ENCODE peak calls at places on chromosomes 7 and 10, in nine cellular contexts. C is K562, W is GM23338, O is HL-60, E is Panc1, M is A549, P is HepG2, V is HCT116, J is GM12878. N is an unnamed sample.

GRCh38 chr10:102450124-102450373 is 1.3 kb downstream of the C10orf95 start:
- DNase-seq in C (no peak), W (no peak), O (no peak), E (no peak), M (no peak), P (no peak), V (no peak), J (no peak), N (no peak)

GRCh38 chr10:114087655-114088054 is 44.0 kb downstream of the ADRB1 start:
- DNase-seq in C (no peak), W (no peak), O (no peak), E (no peak), M (no peak), P (no peak), V (no peak), J (no peak), N (no peak)

GRCh38 chr7:100080895-100081534 is 508 bp downstream of the ZNF3 start:
- DNase-seq in C (peak), W (peak), O (no peak), E (no peak), M (no peak), P (peak), V (no peak), J (no peak), N (peak)

GRCh38 chr7:31022726-31023125 is 29.4 kb upstream of the ADCYAP1R1 start:
- DNase-seq in C (no peak), W (peak), O (no peak), E (no peak), M (no peak), P (no peak), V (no peak), J (no peak), N (no peak)

GRCh38 chr10:86335831-86336230 is 30.8 kb downstream of the GRID1 start:
- DNase-seq in C (no peak), W (no peak), O (no peak), E (no peak), M (no peak), P (no peak), V (no peak), J (no peak), N (no peak)

GRCh38 chr7:92754756-92755581 is 81.4 kb downstream of the CDK6 start:
- DNase-seq in C (peak), W (no peak), O (peak), E (no peak), M (no peak), P (no peak), V (no peak), J (no peak), N (peak)

GRCh38 chr10:17021661-17022060 is 108.0 kb downstream of the CUBN start:
- DNase-seq in C (no peak), W (peak), O (no peak), E (no peak), M (no peak), P (no peak), V (no peak), J (no peak), N (no peak)

GRCh38 chr7:12643644-12644043 is 43.8 kb upstream of the ARL4A start:
- DNase-seq in C (no peak), W (no peak), O (peak), E (no peak), M (no peak), P (no peak), V (no peak), J (no peak), N (no peak)

GRCh38 chr7:107251963-107252362 is 83.2 kb downstream of the HBP1 start:
- DNase-seq in C (no peak), W (no peak), O (no peak), E (no peak), M (no peak), P (peak), V (no peak), J (no peak), N (no peak)

GRCh38 chr7:151721694-151722093 is 155.2 kb downstream of the PRKAG2 start:
- DNase-seq in C (peak), W (no peak), O (no peak), E (no peak), M (no peak), P (no peak), V (no peak), J (no peak), N (peak)

GRCh38 chr10:84820596-84820995 is 492.2 kb downstream of the CCSER2 start:
- DNase-seq in C (no peak), W (no peak), O (no peak), E (no peak), M (no peak), P (no peak), V (no peak), J (no peak), N (no peak)

GRCh38 chr10:90675621-90676020 is 182.2 kb downstream of the HTR7 start:
- DNase-seq in C (no peak), W (no peak), O (no peak), E (no peak), M (no peak), P (no peak), V (no peak), J (no peak), N (no peak)

GRCh38 chr10:1116051-1116450 is 59.9 kb downstream of the WDR37 start:
- DNase-seq in C (no peak), W (no peak), O (no peak), E (no peak), M (no peak), P (no peak), V (no peak), J (no peak), N (no peak)

GRCh38 chr10:18607503-18607902 is 43.9 kb downstream of the NSUN6 start:
- DNase-seq in C (peak), W (no peak), O (no peak), E (no peak), M (peak), P (peak), V (peak), J (no peak), N (peak)

GRCh38 chr7:82362129-82362528 is 81.4 kb downstream of the CACNA2D1 start:
- DNase-seq in C (no peak), W (peak), O (no peak), E (no peak), M (no peak), P (no peak), V (no peak), J (no peak), N (no peak)

GRCh38 chr7:96953676-96954513 is 51.5 kb upstream of the DLX6 start:
- DNase-seq in C (no peak), W (no peak), O (no peak), E (no peak), M (no peak), P (no peak), V (no peak), J (no peak), N (no peak)

GRCh38 chr7:116665447-116665996 is 6.5 kb upstream of the MET start:
- DNase-seq in C (no peak), W (no peak), O (no peak), E (no peak), M (no peak), P (no peak), V (no peak), J (no peak), N (no peak)

GRCh38 chr7:59079-59825 is 133.1 kb upstream of the FAM20C start:
- DNase-seq in C (no peak), W (peak), O (no peak), E (no peak), M (no peak), P (no peak), V (no peak), J (no peak), N (no peak)

GRCh38 chr7:95820778-95821177 is 48.4 kb downstream of the DYNC1I1 start:
- DNase-seq in C (no peak), W (no peak), O (no peak), E (no peak), M (no peak), P (no peak), V (no peak), J (no peak), N (no peak)

GRCh38 chr7:92177362-92177761 is 1.6 kb downstream of the LRRD1 start:
- DNase-seq in C (no peak), W (no peak), O (no peak), E (no peak), M (no peak), P (no peak), V (no peak), J (no peak), N (no peak)

GRCh38 chr7:71300603-71301002 is 168.7 kb downstream of the GALNT17 start:
- DNase-seq in C (no peak), W (no peak), O (no peak), E (no peak), M (no peak), P (peak), V (no peak), J (no peak), N (no peak)

GRCh38 chr7:49433794-49434193 is 339.6 kb upstream of the VWC2 start:
- DNase-seq in C (no peak), W (no peak), O (no peak), E (no peak), M (no peak), P (no peak), V (no peak), J (no peak), N (no peak)

GRCh38 chr7:93028610-93029009 is 89.2 kb downstream of the SAMD9 start:
- DNase-seq in C (no peak), W (no peak), O (no peak), E (no peak), M (no peak), P (no peak), V (no peak), J (no peak), N (no peak)

GRCh38 chr10:110455440-110455839 is 42.3 kb upstream of the DUSP5 start:
- DNase-seq in C (no peak), W (no peak), O (no peak), E (no peak), M (no peak), P (no peak), V (no peak), J (no peak), N (no peak)

GRCh38 chr7:122255454-122255853 is 49.1 kb downstream of the FEZF1 start:
- DNase-seq in C (no peak), W (peak), O (no peak), E (no peak), M (no peak), P (no peak), V (no peak), J (no peak), N (no peak)

GRCh38 chr10:48444861-48445841 is 138.7 kb downstream of the MAPK8 start:
- DNase-seq in C (peak), W (peak), O (no peak), E (no peak), M (no peak), P (peak), V (no peak), J (no peak), N (peak)

GRCh38 chr10:90969947-90970673 is 49.2 kb upstream of the ANKRD1 start:
- DNase-seq in C (no peak), W (no peak), O (no peak), E (no peak), M (no peak), P (peak), V (no peak), J (no peak), N (no peak)

GRCh38 chr7:46932656-46933424 is 649.1 kb downstream of the TNS3 start:
- DNase-seq in C (no peak), W (peak), O (no peak), E (peak), M (no peak), P (no peak), V (no peak), J (no peak), N (peak)

GRCh38 chr10:4699950-4700730 is 125.9 kb upstream of the AKR1E2 start:
- DNase-seq in C (no peak), W (no peak), O (no peak), E (no peak), M (no peak), P (no peak), V (no peak), J (no peak), N (no peak)

GRCh38 chr10:49606981-49607535 is 3.1 kb upstream of the SLC18A3 start:
- DNase-seq in C (peak), W (peak), O (peak), E (no peak), M (peak), P (peak), V (no peak), J (no peak), N (no peak)

GRCh38 chr7:157565201-157565626 is 228.4 kb downstream of the DNAJB6 start:
- DNase-seq in C (no peak), W (no peak), O (no peak), E (no peak), M (no peak), P (no peak), V (peak), J (no peak), N (no peak)

GRCh38 chr7:138842111-138842510 is 44.1 kb upstream of the ATP6V0A4 start:
- DNase-seq in C (peak), W (peak), O (no peak), E (no peak), M (peak), P (no peak), V (no peak), J (no peak), N (no peak)

GRCh38 chr10:18340496-18341051 is 200.3 kb downstream of the CACNB2 start:
- DNase-seq in C (no peak), W (peak), O (no peak), E (no peak), M (no peak), P (no peak), V (no peak), J (no peak), N (no peak)

GRCh38 chr7:132089356-132089755 is 486.9 kb downstream of the PLXNA4 start:
- DNase-seq in C (no peak), W (no peak), O (no peak), E (no peak), M (no peak), P (no peak), V (no peak), J (no peak), N (no peak)

GRCh38 chr10:75773139-75773801 is 341.8 kb downstream of the LRMDA start:
- DNase-seq in C (no peak), W (no peak), O (no peak), E (no peak), M (peak), P (peak), V (no peak), J (no peak), N (no peak)

GRCh38 chr7:145464287-145464686 is 628.4 kb upstream of the TPK1 start:
- DNase-seq in C (no peak), W (no peak), O (no peak), E (no peak), M (no peak), P (no peak), V (no peak), J (no peak), N (no peak)

GRCh38 chr7:111094387-111094786 is 3.5 kb downstream of the LRRN3 start:
- DNase-seq in C (no peak), W (no peak), O (no peak), E (no peak), M (no peak), P (no peak), V (no peak), J (no peak), N (no peak)

GRCh38 chr7:100590077-100590737 is 4.1 kb downstream of the FBXO24 start:
- DNase-seq in C (no peak), W (no peak), O (no peak), E (no peak), M (no peak), P (no peak), V (no peak), J (no peak), N (no peak)

GRCh38 chr7:73577627-73578341 is 595 bp downstream of the TBL2 start:
- DNase-seq in C (no peak), W (peak), O (peak), E (no peak), M (no peak), P (peak), V (no peak), J (no peak), N (no peak)

GRCh38 chr10:98238391-98238790 is 29.6 kb downstream of the LOXL4 start:
- DNase-seq in C (no peak), W (no peak), O (no peak), E (no peak), M (no peak), P (no peak), V (no peak), J (no peak), N (no peak)

GRCh38 chr10:98246911-98247820 is 20.8 kb downstream of the LOXL4 start:
- DNase-seq in C (no peak), W (no peak), O (no peak), E (no peak), M (no peak), P (no peak), V (no peak), J (no peak), N (no peak)

GRCh38 chr10:98244586-98244985 is 23.4 kb downstream of the LOXL4 start:
- DNase-seq in C (no peak), W (no peak), O (no peak), E (no peak), M (no peak), P (no peak), V (no peak), J (no peak), N (no peak)

GRCh38 chr10:98240524-98240923 is 27.5 kb downstream of the LOXL4 start:
- DNase-seq in C (no peak), W (no peak), O (no peak), E (no peak), M (no peak), P (no peak), V (no peak), J (no peak), N (no peak)

DNA sequence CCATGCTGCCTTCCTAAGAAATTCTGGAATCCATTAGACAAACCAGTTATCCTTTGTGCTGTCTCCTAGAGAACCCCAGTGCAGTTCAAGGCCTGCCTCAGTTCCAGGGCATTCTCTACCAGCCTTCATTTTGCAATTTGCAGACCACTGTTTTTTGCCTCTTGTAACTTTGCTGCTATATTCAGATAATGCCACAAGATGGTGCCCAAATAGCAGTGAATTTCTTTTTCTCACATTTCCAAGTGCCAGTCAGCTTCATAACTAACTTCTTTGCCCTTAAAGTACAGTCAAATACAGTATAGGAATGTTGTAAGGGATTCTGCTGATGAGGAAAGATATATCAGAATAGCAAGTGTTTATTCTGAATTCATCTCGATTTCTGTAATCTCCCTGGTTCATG is 25.2 kb downstream of the LOXL4 start:
- DNase-seq in C (no peak), W (no peak), O (no peak), E (no peak), M (no peak), P (no peak), V (no peak), J (no peak), N (peak)
- TF ChIP-seq REST in C (no peak), W (no peak), O (no peak), E (no peak), M (no peak), P (no peak), V (no peak), J (no peak), N (no peak)

GRCh38 chr10:132827861-132828539 is 42.1 kb upstream of the NKX6-2 start:
- DNase-seq in C (no peak), W (no peak), O (no peak), E (no peak), M (no peak), P (no peak), V (no peak), J (no peak), N (no peak)
- TF ChIP-seq REST in C (no peak), W (no peak), O (no peak), E (no peak), M (no peak), P (no peak), V (no peak), J (no peak), N (no peak)

GRCh38 chr7:149878523-149878921 is 4.8 kb downstream of the ATP6V0E2 start:
- DNase-seq in C (no peak), W (no peak), O (no peak), E (no peak), M (no peak), P (no peak), V (no peak), J (no peak), N (no peak)

GRCh38 chr7:149880871-149881301 is 7.1 kb downstream of the ATP6V0E2 start:
- DNase-seq in C (no peak), W (no peak), O (no peak), E (no peak), M (no peak), P (no peak), V (no peak), J (no peak), N (no peak)

GRCh38 chr7:149879271-149879711 is 5.5 kb downstream of the ATP6V0E2 start:
- DNase-seq in C (no peak), W (no peak), O (no peak), E (no peak), M (no peak), P (no peak), V (no peak), J (no peak), N (no peak)

GRCh38 chr7:149881328-149882263 is 7.8 kb downstream of the ATP6V0E2 start:
- DNase-seq in C (no peak), W (no peak), O (no peak), E (no peak), M (no peak), P (no peak), V (no peak), J (no peak), N (no peak)

DNA sequence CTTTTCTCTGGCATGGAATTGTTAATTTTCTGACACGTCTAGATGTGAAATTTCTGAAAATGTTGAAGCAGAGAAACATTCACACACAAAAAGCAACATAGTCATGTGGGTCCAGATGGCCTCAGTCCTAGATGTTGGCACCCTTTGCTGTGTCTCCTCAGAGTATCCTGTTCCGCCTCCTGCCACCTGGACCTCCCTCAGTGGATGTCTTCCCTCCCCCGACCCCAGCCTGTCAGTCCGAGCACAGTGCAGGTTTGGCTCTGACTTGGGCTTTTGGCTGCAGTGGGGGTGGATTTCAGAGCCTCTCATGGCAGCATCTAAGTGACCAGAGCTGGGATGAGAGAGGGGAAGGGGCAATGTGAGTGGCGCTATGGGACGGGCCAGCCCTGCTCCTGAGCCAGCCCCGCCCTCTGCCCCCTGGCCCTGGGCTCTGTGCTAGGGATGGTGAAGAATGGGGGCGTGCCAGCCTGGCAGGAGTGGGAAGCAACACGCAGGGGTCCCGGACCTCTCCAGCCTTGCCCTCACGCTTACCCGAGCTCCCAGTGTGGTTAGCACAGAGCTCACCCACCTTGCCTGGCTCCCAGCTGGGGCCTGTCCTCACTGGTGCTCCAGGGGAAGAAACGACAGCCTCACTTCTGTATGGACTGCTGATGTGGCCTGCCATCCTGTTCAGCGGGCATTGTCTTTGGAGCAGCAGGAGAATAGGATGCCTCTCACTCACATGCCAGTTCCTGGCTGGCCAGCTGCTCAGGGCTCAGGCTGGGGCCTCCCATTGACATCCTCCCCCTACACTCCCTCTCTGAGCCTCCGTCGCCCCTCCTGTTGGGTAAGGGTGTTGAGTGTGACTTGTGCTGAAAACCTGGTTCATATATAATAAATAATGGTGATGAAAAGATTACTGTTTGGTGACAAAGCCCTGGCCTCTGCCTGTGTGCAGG is 6.3 kb downstream of the ATP6V0E2 start:
- DNase-seq in C (no peak), W (no peak), O (no peak), E (no peak), M (no peak), P (no peak), V (no peak), J (no peak), N (no peak)
- TF ChIP-seq REST in C (no peak), W (no peak), O (no peak), E (no peak), M (no peak), P (no peak), V (no peak), J (no peak), N (no peak)

GRCh38 chr10:6254200-6254599 is 51.5 kb downstream of the PFKFB3 start:
- DNase-seq in C (no peak), W (no peak), O (peak), E (no peak), M (no peak), P (no peak), V (no peak), J (no peak), N (no peak)
- TF ChIP-seq REST in C (no peak), W (no peak), O (no peak), E (no peak), M (no peak), P (no peak), V (no peak), J (no peak), N (no peak)

GRCh38 chr7:13907824-13908223 is 81.6 kb downstream of the ETV1 start:
- DNase-seq in C (no peak), W (no peak), O (no peak), E (no peak), M (no peak), P (no peak), V (no peak), J (no peak), N (no peak)

GRCh38 chr7:13908667-13909382 is 80.6 kb downstream of the ETV1 start:
- DNase-seq in C (no peak), W (no peak), O (no peak), E (no peak), M (no peak), P (no peak), V (peak), J (no peak), N (no peak)

GRCh38 chr7:13903997-13904396 is 85.5 kb downstream of the ETV1 start:
- DNase-seq in C (no peak), W (no peak), O (peak), E (no peak), M (no peak), P (no peak), V (no peak), J (no peak), N (no peak)

GRCh38 chr7:13901577-13901976 is 87.9 kb downstream of the ETV1 start:
- DNase-seq in C (no peak), W (no peak), O (no peak), E (no peak), M (no peak), P (no peak), V (no peak), J (no peak), N (no peak)

GRCh38 chr7:13904689-13905088 is 84.8 kb downstream of the ETV1 start:
- DNase-seq in C (no peak), W (no peak), O (no peak), E (no peak), M (no peak), P (no peak), V (no peak), J (no peak), N (no peak)
- TF ChIP-seq REST in C (no peak), W (no peak), O (no peak), E (no peak), M (no peak), P (no peak), V (no peak), J (no peak), N (no peak)

N was measured in SK-N-SH.